ENCODE peak calls at places on chromosomes 13 and 19, in seven cellular contexts. L is adrenal gland, N is colonic mucosa, I is AG04450, W is tibial artery, G is fibroblast of lung, C is RWPE1. A is an unnamed sample.

GRCh38 chr13:40180776-40181175 is 485.7 kb downstream of the FOXO1 start:
- DNase-seq in L (no peak), N (no peak), I (no peak), W (no peak), G (no peak), C (no peak), A (no peak)

GRCh38 chr13:68304287-68304893 is 1074.3 kb upstream of the PCDH9 start:
- DNase-seq in L (no peak), N (no peak), I (no peak), W (no peak), G (peak), C (peak), A (no peak)

GRCh38 chr19:19321143-19321577 is 531 bp downstream of the MAU2 start:
- DNase-seq in L (no peak), N (peak), I (no peak), W (no peak), G (peak), C (no peak), A (no peak)

GRCh38 chr13:87130401-87130800 is 540.8 kb upstream of the SLITRK5 start:
- DNase-seq in L (no peak), N (no peak), I (no peak), W (no peak), G (no peak), C (no peak), A (no peak)

GRCh38 chr19:31111741-31112140 is 237.5 kb downstream of the TSHZ3 start:
- DNase-seq in L (no peak), N (no peak), I (no peak), W (no peak), G (no peak), C (no peak), A (no peak)

GRCh38 chr19:38710928-38711725 is 33.1 kb downstream of the CAPN12 start:
- DNase-seq in L (no peak), N (no peak), I (no peak), W (no peak), G (no peak), C (no peak), A (no peak)

GRCh38 chr13:61960981-61961380 is 545.3 kb upstream of the PCDH20 start:
- DNase-seq in L (no peak), N (no peak), I (no peak), W (no peak), G (no peak), C (no peak), A (no peak)

GRCh38 chr13:25881946-25882574 is 169.8 kb downstream of the SHISA2 start:
- DNase-seq in L (no peak), N (no peak), I (no peak), W (no peak), G (peak), C (no peak), A (no peak)

GRCh38 chr19:45142728-45143115 is 18.1 kb downstream of the NKPD1 start:
- DNase-seq in L (no peak), N (no peak), I (no peak), W (no peak), G (no peak), C (no peak), A (no peak)

GRCh38 chr19:18097217-18097992 is at the start of gene MAST3:
- DNase-seq in L (peak), N (peak), I (no peak), W (peak), G (peak), C (peak), A (peak)

GRCh38 chr13:40668335-40668734 is 1.9 kb upstream of the FOXO1 start:
- DNase-seq in L (no peak), N (peak), I (no peak), W (peak), G (peak), C (peak), A (peak)

GRCh38 chr13:51614350-51614786 is 30.1 kb downstream of the WDFY2 start:
- DNase-seq in L (peak), N (no peak), I (no peak), W (no peak), G (no peak), C (no peak), A (peak)

GRCh38 chr13:111179908-111180756 is 65.0 kb downstream of the ARHGEF7 start:
- DNase-seq in L (no peak), N (no peak), I (no peak), W (no peak), G (no peak), C (no peak), A (no peak)

GRCh38 chr19:31139871-31140505 is 209.2 kb downstream of the TSHZ3 start:
- DNase-seq in L (no peak), N (no peak), I (peak), W (no peak), G (peak), C (peak), A (no peak)

GRCh38 chr19:58466089-58466759 is 656 bp upstream of the ZNF324 start:
- DNase-seq in L (no peak), N (no peak), I (no peak), W (no peak), G (no peak), C (no peak), A (no peak)

GRCh38 chr13:25882732-25883357 is 169.0 kb downstream of the SHISA2 start:
- DNase-seq in L (no peak), N (no peak), I (no peak), W (no peak), G (no peak), C (no peak), A (no peak)

GRCh38 chr19:8017808-8018207 is 12.4 kb upstream of the ELAVL1 start:
- DNase-seq in L (no peak), N (peak), I (no peak), W (no peak), G (no peak), C (no peak), A (no peak)
- TF ChIP-seq CTCF in L (no peak), N (peak), I (no peak), W (no peak), G (no peak), C (no peak), A (no peak)

GRCh38 chr19:1580382-1580781 is 12.3 kb upstream of the MEX3D start:
- DNase-seq in L (no peak), N (no peak), I (no peak), W (no peak), G (no peak), C (no peak), A (no peak)

GRCh38 chr19:1577090-1577928 is 9.2 kb upstream of the MEX3D start:
- DNase-seq in L (no peak), N (no peak), I (no peak), W (no peak), G (no peak), C (no peak), A (peak)

GRCh38 chr19:1580957-1581356 is 11.7 kb downstream of the MBD3 start:
- DNase-seq in L (no peak), N (no peak), I (no peak), W (no peak), G (no peak), C (no peak), A (no peak)

GRCh38 chr19:1577929-1578618 is 9.9 kb upstream of the MEX3D start:
- DNase-seq in L (no peak), N (no peak), I (no peak), W (no peak), G (no peak), C (no peak), A (no peak)

DNA sequence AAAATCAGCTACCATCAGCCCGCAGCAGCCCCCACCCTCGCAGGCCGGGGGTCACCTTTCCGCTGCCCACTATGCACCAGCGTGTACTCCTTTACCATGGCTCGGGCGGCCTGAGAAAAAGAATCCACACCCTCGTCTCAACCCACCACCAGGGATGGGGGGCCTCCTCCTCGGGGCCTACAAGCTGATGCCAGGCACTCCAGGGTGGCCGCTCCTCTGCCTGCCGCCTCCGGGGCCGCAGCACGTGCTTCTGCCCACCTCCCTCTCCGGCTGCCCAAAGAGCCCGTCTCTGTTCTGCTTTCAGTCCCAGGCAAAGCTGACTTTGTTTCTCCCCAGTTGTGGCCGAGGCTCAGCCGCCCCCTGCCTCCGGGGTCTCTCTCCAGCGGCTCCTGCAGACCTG is 11.1 kb upstream of the MEX3D start:
- DNase-seq in L (no peak), N (no peak), I (no peak), W (no peak), G (no peak), C (no peak), A (no peak)
- H3K27ac ChIP-seq in L (no peak), N (no peak), I (no peak), W (no peak), G (no peak), C (no peak), A (no peak)

DNA sequence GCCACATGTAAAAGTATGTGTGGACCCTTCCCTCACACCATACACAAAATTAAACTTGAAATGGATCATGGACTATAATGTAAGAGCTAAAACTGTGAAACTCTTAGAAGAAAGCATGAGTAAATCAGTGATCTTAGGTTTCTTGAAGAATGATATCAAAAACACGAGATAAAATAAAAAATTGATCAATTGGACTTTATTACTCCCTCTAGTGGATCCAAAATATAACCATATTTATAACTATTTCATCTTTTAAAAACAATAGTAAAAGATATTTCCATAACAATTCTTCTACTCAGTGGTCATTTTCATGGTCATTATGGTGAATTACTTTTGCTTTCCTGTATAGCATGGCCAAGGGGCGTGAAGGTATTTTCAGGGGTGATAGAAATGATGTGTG is 174.6 kb upstream of the LSM14A start:
- DNase-seq in L (no peak), N (no peak), I (no peak), W (no peak), G (peak), C (no peak), A (no peak)
- TF ChIP-seq CTCF in L (peak), N (no peak), I (peak), W (no peak), G (no peak), C (peak), A (no peak)

GRCh38 chr19:28168557-28168956 is 1044.4 kb downstream of the UQCRFS1 start:
- DNase-seq in L (no peak), N (no peak), I (no peak), W (no peak), G (no peak), C (no peak), A (no peak)

GRCh38 chr19:28169168-28169862 is 1043.6 kb downstream of the UQCRFS1 start:
- DNase-seq in L (no peak), N (no peak), I (no peak), W (no peak), G (no peak), C (no peak), A (no peak)

GRCh38 chr19:28159065-28159464 is 1053.9 kb downstream of the UQCRFS1 start:
- DNase-seq in L (no peak), N (no peak), I (no peak), W (no peak), G (no peak), C (no peak), A (no peak)

GRCh38 chr19:28166025-28166424 is 1046.9 kb downstream of the UQCRFS1 start:
- DNase-seq in L (no peak), N (no peak), I (no peak), W (no peak), G (no peak), C (no peak), A (no peak)

GRCh38 chr19:28164214-28164613 is 1048.7 kb downstream of the UQCRFS1 start:
- DNase-seq in L (no peak), N (no peak), I (no peak), W (no peak), G (no peak), C (no peak), A (no peak)
- H3K27ac ChIP-seq in L (no peak), N (no peak), I (no peak), W (no peak), G (no peak), C (no peak), A (no peak)

GRCh38 chr13:113209880-113210421 is 538 bp downstream of the CUL4A start:
- DNase-seq in L (no peak), N (peak), I (no peak), W (peak), G (peak), C (peak), A (peak)

GRCh38 chr13:113207890-113208423 is 512 bp downstream of the PCID2 start:
- DNase-seq in L (peak), N (peak), I (no peak), W (peak), G (peak), C (peak), A (peak)

GRCh38 chr13:113210834-113211233 is 1.4 kb downstream of the CUL4A start:
- DNase-seq in L (no peak), N (no peak), I (no peak), W (no peak), G (no peak), C (no peak), A (no peak)

GRCh38 chr13:113209336-113209879 is at the start of gene CUL4A:
- DNase-seq in L (peak), N (peak), I (no peak), W (peak), G (peak), C (peak), A (peak)

DNA sequence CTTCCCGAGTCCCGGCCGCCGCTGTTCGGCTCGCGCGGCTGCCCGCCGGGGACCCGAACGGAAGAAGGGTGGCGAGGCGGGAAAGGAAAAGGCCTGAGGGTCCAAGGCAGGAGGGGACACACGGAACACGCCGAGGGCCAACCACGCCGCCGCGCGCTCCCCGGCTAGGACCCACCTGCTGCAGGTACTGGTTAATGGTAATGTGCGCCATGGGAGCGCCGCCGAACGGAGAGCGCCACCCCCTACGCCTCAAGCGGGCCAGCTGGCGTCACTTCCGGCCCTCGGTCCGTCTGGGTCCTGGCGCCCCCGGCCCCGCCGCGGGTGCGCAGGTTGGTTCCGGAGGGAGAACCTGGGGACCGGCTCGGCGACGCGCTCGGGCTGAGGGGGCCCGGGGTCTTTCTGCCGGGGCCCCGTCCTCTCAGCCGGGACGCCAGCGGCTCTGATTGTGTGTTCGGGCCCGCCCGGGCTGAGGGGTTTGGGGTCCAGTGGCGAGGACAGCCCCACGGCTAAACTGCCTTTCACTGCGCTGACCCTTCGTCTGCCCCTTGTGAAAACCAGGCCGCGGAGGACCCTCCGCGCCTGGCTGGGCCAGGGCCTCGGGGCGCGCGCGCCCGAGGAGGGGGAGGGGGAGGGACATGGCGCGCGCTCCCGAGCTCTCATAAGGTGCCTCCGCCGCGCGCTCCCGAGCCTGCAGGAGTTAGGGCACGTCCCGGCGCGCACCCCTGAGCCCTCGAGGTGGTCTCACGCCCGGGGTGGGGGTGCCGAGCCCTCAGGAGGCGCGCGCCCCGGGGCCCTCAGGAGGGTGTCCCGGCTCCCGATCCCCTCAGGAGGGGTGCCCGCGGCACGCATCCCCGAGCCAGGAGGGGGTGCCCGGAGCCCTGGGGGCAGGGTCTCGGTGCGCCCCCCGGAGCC is at the start of gene PCID2:
- DNase-seq in L (peak), N (peak), I (no peak), W (peak), G (peak), C (peak), A (peak)
- TF ChIP-seq CTCF in L (no peak), N (no peak), I (no peak), W (no peak), G (no peak), C (no peak), A (no peak)

DNA sequence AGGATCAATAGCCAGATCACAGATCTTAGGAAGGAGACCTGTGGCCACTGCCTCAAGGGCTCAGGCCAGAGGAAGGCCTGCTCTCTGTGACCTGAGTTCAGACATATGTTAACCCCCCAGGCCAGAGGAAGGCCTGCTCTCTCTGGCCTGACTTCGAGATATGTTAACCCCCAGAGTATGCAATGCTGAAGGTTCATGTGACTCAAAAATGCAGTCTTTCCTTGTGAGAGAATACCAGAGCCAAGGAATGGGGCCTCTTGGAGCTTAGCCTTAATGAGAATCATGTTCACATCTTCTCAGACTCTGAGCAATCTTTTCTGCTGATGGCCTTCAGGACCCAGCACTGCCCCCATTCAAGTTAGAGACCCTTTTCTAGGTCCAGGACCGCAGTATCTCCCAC is 36.7 kb downstream of the MBNL2 start:
- DNase-seq in L (no peak), N (no peak), I (no peak), W (no peak), G (no peak), C (no peak), A (no peak)
- H3K27ac ChIP-seq in L (peak), N (no peak), I (peak), W (peak), G (peak), C (peak), A (no peak)

GRCh38 chr19:55175117-55175867 is 4.8 kb downstream of the SYT5 start:
- DNase-seq in L (no peak), N (no peak), I (no peak), W (no peak), G (no peak), C (no peak), A (no peak)

GRCh38 chr19:55174425-55175116 is 5.5 kb downstream of the SYT5 start:
- DNase-seq in L (no peak), N (no peak), I (no peak), W (no peak), G (no peak), C (no peak), A (no peak)

GRCh38 chr19:55172741-55173140 is 6.3 kb upstream of the DNAAF3 start:
- DNase-seq in L (no peak), N (no peak), I (no peak), W (no peak), G (peak), C (peak), A (no peak)

GRCh38 chr19:55173186-55173716 is 6.8 kb upstream of the DNAAF3 start:
- DNase-seq in L (no peak), N (no peak), I (no peak), W (no peak), G (no peak), C (no peak), A (no peak)

DNA sequence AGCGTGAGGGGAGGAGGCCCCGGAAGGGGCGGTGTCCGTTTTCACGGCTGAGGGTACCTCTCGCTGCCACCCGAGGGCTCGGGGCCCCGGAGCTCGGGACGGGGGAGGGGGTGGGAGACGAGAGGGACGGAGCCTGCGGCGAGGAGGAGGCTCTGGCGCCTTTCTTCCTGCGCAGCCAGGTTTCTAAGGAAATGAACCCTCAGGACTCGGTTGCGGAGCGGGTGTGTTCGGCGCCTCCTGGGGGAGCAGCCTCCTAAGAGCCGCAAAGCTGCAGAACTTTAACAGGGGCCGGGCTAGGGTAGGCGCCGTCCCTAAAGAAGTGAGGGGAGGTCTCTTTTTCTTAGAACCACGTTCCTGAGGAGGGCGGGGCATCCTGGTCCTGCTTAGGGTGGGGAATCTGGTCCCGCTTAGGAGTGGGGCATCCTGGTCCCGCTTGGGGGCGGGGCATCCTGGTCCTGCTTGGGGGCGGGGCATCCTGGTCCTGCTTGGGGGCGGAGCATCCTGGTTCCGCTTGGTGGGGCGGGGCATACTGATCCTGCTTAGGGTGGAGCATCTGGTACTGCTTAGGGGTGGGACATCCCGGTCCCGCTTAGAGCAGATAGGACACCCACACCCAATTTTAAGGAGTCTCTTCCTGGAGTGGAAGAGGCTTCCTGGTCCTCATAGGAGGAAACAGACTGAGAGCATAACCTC is 6.2 kb downstream of the SYT5 start:
- DNase-seq in L (peak), N (peak), I (no peak), W (no peak), G (peak), C (peak), A (peak)
- TF ChIP-seq CTCF in L (no peak), N (no peak), I (no peak), W (no peak), G (peak), C (no peak), A (no peak)

GRCh38 chr19:8820234-8820633 is 11.9 kb downstream of the ZNF558 start:
- DNase-seq in L (no peak), N (no peak), I (no peak), W (no peak), G (no peak), C (no peak), A (no peak)
- H3K27ac ChIP-seq in L (no peak), N (no peak), I (no peak), W (no peak), G (no peak), C (no peak), A (no peak)